ENCODE peak calls at places on chromosomes 5 and 9, in seven cellular contexts. One of them, this sample, is unnamed.

GRCh38 chr5:172455511-172456061 is 1.3 kb upstream of the SH3PXD2B start:
- DNase-seq in PC-3: no peak
- DNase-seq in dorsolateral prefrontal cortex: peak
- DNase-seq in activated T-cell treated with anti-CD3 and anti-CD28 coated beads, Interleukin-2, amount 50 U/mL, for 72 hours: no peak
- DNase-seq in head of caudate nucleus: no peak
- DNase-seq in iris pigment epithelial cell: peak
- DNase-seq in mesothelial cell of epicardium: no peak
- DNase-seq in this sample: no peak

GRCh38 chr5:175873090-175873454 is 1.7 kb downstream of the CPLX2 start:
- DNase-seq in iris pigment epithelial cell: peak
- DNase-seq in activated T-cell treated with anti-CD3 and anti-CD28 coated beads, Interleukin-2, amount 50 U/mL, for 72 hours: peak
- DNase-seq in PC-3: no peak
- DNase-seq in head of caudate nucleus: peak
- DNase-seq in dorsolateral prefrontal cortex: peak
- DNase-seq in mesothelial cell of epicardium: no peak
- DNase-seq in this sample: no peak

GRCh38 chr9:86324308-86324707 is 29.9 kb downstream of the TUT7 start:
- DNase-seq in mesothelial cell of epicardium: no peak
- DNase-seq in iris pigment epithelial cell: peak
- DNase-seq in head of caudate nucleus: peak
- DNase-seq in dorsolateral prefrontal cortex: no peak
- DNase-seq in activated T-cell treated with anti-CD3 and anti-CD28 coated beads, Interleukin-2, amount 50 U/mL, for 72 hours: no peak
- DNase-seq in PC-3: no peak
- DNase-seq in this sample: no peak

GRCh38 chr9:33524431-33524947 is 438 bp downstream of the ANKRD18B start:
- DNase-seq in dorsolateral prefrontal cortex: peak
- DNase-seq in activated T-cell treated with anti-CD3 and anti-CD28 coated beads, Interleukin-2, amount 50 U/mL, for 72 hours: peak
- DNase-seq in head of caudate nucleus: no peak
- DNase-seq in mesothelial cell of epicardium: no peak
- DNase-seq in iris pigment epithelial cell: no peak
- DNase-seq in PC-3: peak
- DNase-seq in this sample: peak

GRCh38 chr5:3353561-3353960 is 242.1 kb upstream of the IRX1 start:
- DNase-seq in activated T-cell treated with anti-CD3 and anti-CD28 coated beads, Interleukin-2, amount 50 U/mL, for 72 hours: no peak
- DNase-seq in mesothelial cell of epicardium: no peak
- DNase-seq in dorsolateral prefrontal cortex: no peak
- DNase-seq in PC-3: no peak
- DNase-seq in iris pigment epithelial cell: no peak
- DNase-seq in head of caudate nucleus: no peak
- DNase-seq in this sample: no peak

GRCh38 chr5:127997131-127997775 is 86.3 kb upstream of the SLC12A2 start:
- DNase-seq in dorsolateral prefrontal cortex: peak
- DNase-seq in mesothelial cell of epicardium: no peak
- DNase-seq in PC-3: no peak
- DNase-seq in activated T-cell treated with anti-CD3 and anti-CD28 coated beads, Interleukin-2, amount 50 U/mL, for 72 hours: no peak
- DNase-seq in head of caudate nucleus: no peak
- DNase-seq in iris pigment epithelial cell: peak
- DNase-seq in this sample: no peak

GRCh38 chr5:176550275-176550831 is 1.2 kb downstream of the CDHR2 start:
- DNase-seq in dorsolateral prefrontal cortex: no peak
- DNase-seq in activated T-cell treated with anti-CD3 and anti-CD28 coated beads, Interleukin-2, amount 50 U/mL, for 72 hours: no peak
- DNase-seq in head of caudate nucleus: no peak
- DNase-seq in PC-3: no peak
- DNase-seq in mesothelial cell of epicardium: no peak
- DNase-seq in iris pigment epithelial cell: no peak
- DNase-seq in this sample: no peak

GRCh38 chr5:142726188-142726731 is 40.4 kb upstream of the FGF1 start:
- DNase-seq in head of caudate nucleus: no peak
- DNase-seq in dorsolateral prefrontal cortex: no peak
- DNase-seq in activated T-cell treated with anti-CD3 and anti-CD28 coated beads, Interleukin-2, amount 50 U/mL, for 72 hours: no peak
- DNase-seq in mesothelial cell of epicardium: no peak
- DNase-seq in PC-3: no peak
- DNase-seq in iris pigment epithelial cell: peak
- DNase-seq in this sample: no peak

GRCh38 chr5:100840364-100840763 is 62.7 kb downstream of the ST8SIA4 start:
- DNase-seq in activated T-cell treated with anti-CD3 and anti-CD28 coated beads, Interleukin-2, amount 50 U/mL, for 72 hours: peak
- DNase-seq in mesothelial cell of epicardium: no peak
- DNase-seq in dorsolateral prefrontal cortex: no peak
- DNase-seq in iris pigment epithelial cell: peak
- DNase-seq in head of caudate nucleus: no peak
- DNase-seq in PC-3: peak
- DNase-seq in this sample: no peak

GRCh38 chr9:6412572-6413364 is at the start of gene UHRF2:
- DNase-seq in iris pigment epithelial cell: peak
- DNase-seq in head of caudate nucleus: peak
- DNase-seq in dorsolateral prefrontal cortex: peak
- DNase-seq in mesothelial cell of epicardium: peak
- DNase-seq in PC-3: peak
- DNase-seq in activated T-cell treated with anti-CD3 and anti-CD28 coated beads, Interleukin-2, amount 50 U/mL, for 72 hours: peak
- DNase-seq in this sample: peak

GRCh38 chr5:158390556-158390955 is 531.6 kb upstream of the CLINT1 start:
- DNase-seq in iris pigment epithelial cell: peak
- DNase-seq in mesothelial cell of epicardium: no peak
- DNase-seq in activated T-cell treated with anti-CD3 and anti-CD28 coated beads, Interleukin-2, amount 50 U/mL, for 72 hours: no peak
- DNase-seq in PC-3: peak
- DNase-seq in dorsolateral prefrontal cortex: no peak
- DNase-seq in head of caudate nucleus: no peak
- DNase-seq in this sample: no peak

GRCh38 chr5:169080352-169080938 is 220.5 kb downstream of the SLIT3 start:
- DNase-seq in dorsolateral prefrontal cortex: no peak
- DNase-seq in mesothelial cell of epicardium: no peak
- DNase-seq in activated T-cell treated with anti-CD3 and anti-CD28 coated beads, Interleukin-2, amount 50 U/mL, for 72 hours: no peak
- DNase-seq in iris pigment epithelial cell: no peak
- DNase-seq in head of caudate nucleus: no peak
- DNase-seq in PC-3: no peak
- DNase-seq in this sample: no peak

GRCh38 chr9:136512651-136513066 is 29.8 kb upstream of the SEC16A start:
- DNase-seq in PC-3: no peak
- DNase-seq in mesothelial cell of epicardium: no peak
- DNase-seq in head of caudate nucleus: peak
- DNase-seq in activated T-cell treated with anti-CD3 and anti-CD28 coated beads, Interleukin-2, amount 50 U/mL, for 72 hours: no peak
- DNase-seq in dorsolateral prefrontal cortex: no peak
- DNase-seq in iris pigment epithelial cell: no peak
- DNase-seq in this sample: no peak

GRCh38 chr9:107875571-107875980 is 386.0 kb upstream of the KLF4 start:
- DNase-seq in PC-3: no peak
- DNase-seq in iris pigment epithelial cell: no peak
- DNase-seq in dorsolateral prefrontal cortex: no peak
- DNase-seq in mesothelial cell of epicardium: no peak
- DNase-seq in activated T-cell treated with anti-CD3 and anti-CD28 coated beads, Interleukin-2, amount 50 U/mL, for 72 hours: no peak
- DNase-seq in head of caudate nucleus: no peak
- DNase-seq in this sample: no peak

GRCh38 chr5:14039063-14039462 is 94.6 kb upstream of the DNAH5 start:
- DNase-seq in iris pigment epithelial cell: no peak
- DNase-seq in mesothelial cell of epicardium: no peak
- DNase-seq in PC-3: peak
- DNase-seq in head of caudate nucleus: no peak
- DNase-seq in activated T-cell treated with anti-CD3 and anti-CD28 coated beads, Interleukin-2, amount 50 U/mL, for 72 hours: no peak
- DNase-seq in dorsolateral prefrontal cortex: no peak
- DNase-seq in this sample: no peak

GRCh38 chr9:126939821-126940221 is 25.2 kb downstream of the RALGPS1 start:
- DNase-seq in mesothelial cell of epicardium: no peak
- DNase-seq in iris pigment epithelial cell: no peak
- DNase-seq in activated T-cell treated with anti-CD3 and anti-CD28 coated beads, Interleukin-2, amount 50 U/mL, for 72 hours: no peak
- DNase-seq in PC-3: no peak
- DNase-seq in head of caudate nucleus: no peak
- DNase-seq in dorsolateral prefrontal cortex: no peak
- DNase-seq in this sample: no peak

GRCh38 chr9:18268381-18268780 is 205.6 kb upstream of the ADAMTSL1 start:
- DNase-seq in head of caudate nucleus: no peak
- DNase-seq in iris pigment epithelial cell: peak
- DNase-seq in dorsolateral prefrontal cortex: no peak
- DNase-seq in activated T-cell treated with anti-CD3 and anti-CD28 coated beads, Interleukin-2, amount 50 U/mL, for 72 hours: no peak
- DNase-seq in PC-3: peak
- DNase-seq in mesothelial cell of epicardium: no peak
- DNase-seq in this sample: no peak

GRCh38 chr9:76576344-76576743 is 117.4 kb downstream of the GCNT1 start:
- DNase-seq in iris pigment epithelial cell: peak
- DNase-seq in dorsolateral prefrontal cortex: no peak
- DNase-seq in PC-3: no peak
- DNase-seq in mesothelial cell of epicardium: no peak
- DNase-seq in activated T-cell treated with anti-CD3 and anti-CD28 coated beads, Interleukin-2, amount 50 U/mL, for 72 hours: peak
- DNase-seq in head of caudate nucleus: no peak
- DNase-seq in this sample: no peak